ENCODE peak calls at places on chromosome 20, in seven cellular contexts. X is mesendoderm; M is T-helper 2 cell; T is activated T-helper 9 cell treated with anti-CD3 and anti-CD28 coated beads, Interleukin-2, amount 50 U/mL, for 16 hours; P is activated CD4-positive, alpha-beta T cell treated with anti-CD3 and anti-CD28 coated beads, Interleukin-2, amount 50 U/mL, for 48 hours; K is stimulated activated CD4-positive, alpha-beta T cell treated with anti-CD3 and anti-CD28 coated beads, TNF-alpha, amount 100 ng/mL, for 24 hours; N is Peyer's patch. Z is an unnamed sample.

GRCh38 chr20:31863296-31864085 is 6.8 kb downstream of the DUSP15 start:
- DNase-seq in X (no peak), M (no peak), T (no peak), P (no peak), K (no peak), N (no peak), Z (no peak)

GRCh38 chr20:15475483-15475882 is 1097.8 kb downstream of the KIF16B start:
- DNase-seq in X (no peak), M (no peak), T (no peak), P (no peak), K (no peak), N (peak), Z (no peak)

GRCh38 chr20:64115171-64115911 is 8.0 kb upstream of the NPBWR2 start:
- DNase-seq in X (no peak), M (no peak), T (no peak), P (no peak), K (no peak), N (peak), Z (no peak)

GRCh38 chr20:46150982-46151381 is 32.9 kb downstream of the CD40 start:
- DNase-seq in X (no peak), M (no peak), T (no peak), P (no peak), K (no peak), N (no peak), Z (no peak)

GRCh38 chr20:13777171-13777601 is 7.5 kb downstream of the ESF1 start:
- DNase-seq in X (no peak), M (peak), T (no peak), P (no peak), K (no peak), N (no peak), Z (peak)

GRCh38 chr20:25510721-25511120 is 74.6 kb downstream of the NINL start:
- DNase-seq in X (no peak), M (no peak), T (no peak), P (no peak), K (no peak), N (no peak), Z (no peak)

GRCh38 chr20:64057628-64058498 is 5.1 kb upstream of the TCEA2 start:
- DNase-seq in X (peak), M (peak), T (peak), P (peak), K (peak), N (peak), Z (peak)

GRCh38 chr20:59994697-59995122 is 36.5 kb downstream of the CDH26 start:
- DNase-seq in X (peak), M (no peak), T (no peak), P (no peak), K (no peak), N (no peak), Z (peak)

GRCh38 chr20:33843854-33844253 is 32.7 kb downstream of the CHMP4B start:
- DNase-seq in X (no peak), M (no peak), T (no peak), P (no peak), K (no peak), N (no peak), Z (no peak)

GRCh38 chr20:1806456-1806855 is 88.8 kb upstream of the SIRPA start:
- DNase-seq in X (no peak), M (no peak), T (no peak), P (no peak), K (no peak), N (no peak), Z (no peak)

GRCh38 chr20:20366896-20367680 is 816 bp upstream of the INSM1 start:
- DNase-seq in X (peak), M (no peak), T (no peak), P (peak), K (no peak), N (no peak), Z (no peak)

GRCh38 chr20:41507851-41508250 is 110.3 kb downstream of the CHD6 start:
- DNase-seq in X (no peak), M (no peak), T (no peak), P (no peak), K (no peak), N (no peak), Z (no peak)

GRCh38 chr20:44961868-44962267 is 1.7 kb upstream of the TOMM34 start:
- DNase-seq in X (peak), M (no peak), T (no peak), P (no peak), K (no peak), N (no peak), Z (peak)

GRCh38 chr20:53335509-53335908 is 258.1 kb downstream of the ZNF217 start:
- DNase-seq in X (peak), M (no peak), T (no peak), P (no peak), K (no peak), N (no peak), Z (no peak)